ENCODE peak calls at places on chromosome 18, in nine cellular contexts. J is upper lobe of right lung, U is stomach, R is dorsolateral prefrontal cortex, E is H9, X is esophagus squamous epithelium, H is bronchial epithelial cell, M is lower leg skin, Q is omental fat pad. V is an unnamed sample.

GRCh38 chr18:27124196-27124595 is 60.9 kb downstream of the CHST9 start:
- DNase-seq in U (no peak), X (no peak), E (no peak), M (no peak), H (no peak), J (no peak), R (no peak), Q (no peak), V (no peak)

GRCh38 chr18:35203001-35203553 is 37.8 kb upstream of the ZNF397 start:
- DNase-seq in Q (no peak), M (no peak), X (no peak), U (no peak), E (no peak), J (no peak), H (no peak), R (no peak), V (no peak)

GRCh38 chr18:48238636-48239035 is 170.5 kb downstream of the ZBTB7C start:
- DNase-seq in M (no peak), U (no peak), X (no peak), Q (no peak), E (no peak), H (no peak), J (no peak), R (no peak), V (no peak)

GRCh38 chr18:48293954-48294893 is 115.0 kb downstream of the ZBTB7C start:
- DNase-seq in U (no peak), H (peak; percentile 47), M (peak; percentile 63), R (no peak), J (peak; percentile 47), X (no peak), Q (no peak), E (no peak), V (no peak)

GRCh38 chr18:33700513-33700976 is 122.5 kb downstream of the ASXL3 start:
- DNase-seq in H (no peak), R (no peak), U (no peak), Q (no peak), X (no peak), E (no peak), J (no peak), M (no peak), V (no peak)

GRCh38 chr18:44536619-44537018 is 144.1 kb upstream of the SETBP1 start:
- DNase-seq in J (no peak), Q (no peak), R (no peak), U (no peak), H (no peak), X (no peak), E (no peak), M (no peak), V (no peak)

GRCh38 chr18:73688851-73689659 is 458.6 kb downstream of the FBXO15 start:
- DNase-seq in U (no peak), Q (no peak), E (no peak), J (no peak), X (no peak), H (peak; percentile 81), M (no peak), R (no peak), V (peak; percentile 17)

GRCh38 chr18:48663096-48663930 is 124.5 kb downstream of the CTIF start:
- DNase-seq in U (no peak), Q (no peak), H (no peak), R (peak; percentile 36), E (no peak), J (peak; percentile 29), X (no peak), M (peak; percentile 76), V (no peak)

GRCh38 chr18:66328280-66328947 is 275.5 kb downstream of the CDH19 start:
- DNase-seq in X (no peak), H (no peak), Q (no peak), U (no peak), E (no peak), R (no peak), M (no peak), J (no peak), V (no peak)

GRCh38 chr18:70030728-70031127 is 83.1 kb upstream of the CD226 start:
- DNase-seq in R (no peak), H (no peak), X (no peak), J (no peak), E (no peak), M (no peak), U (no peak), Q (no peak), V (no peak)

GRCh38 chr18:9809686-9810085 is 76.1 kb upstream of the TXNDC2 start:
- DNase-seq in H (no peak), E (no peak), U (no peak), X (no peak), Q (no peak), J (no peak), R (no peak), M (no peak), V (no peak)

GRCh38 chr18:73201940-73202339 is 334.2 kb upstream of the NETO1 start:
- DNase-seq in E (no peak), M (no peak), U (no peak), R (no peak), X (no peak), J (no peak), H (peak; percentile 51), Q (no peak), V (no peak)

GRCh38 chr18:62027914-62028520 is 135.2 kb upstream of the RNF152 start:
- DNase-seq in Q (no peak), M (no peak), E (no peak), U (no peak), J (no peak), H (no peak), X (no peak), R (no peak), V (no peak)

GRCh38 chr18:48355526-48356115 is 53.6 kb downstream of the ZBTB7C start:
- DNase-seq in X (no peak), M (peak; percentile 62), J (no peak), Q (no peak), H (no peak), E (peak; percentile 17), R (no peak), U (no peak), V (no peak)

GRCh38 chr18:73038336-73038735 is 170.5 kb upstream of the NETO1 start:
- DNase-seq in E (no peak), U (no peak), J (no peak), X (no peak), Q (no peak), H (no peak), R (no peak), M (no peak), V (no peak)

GRCh38 chr18:27887287-27887686 is 289.6 kb downstream of the CDH2 start:
- DNase-seq in M (no peak), J (no peak), H (peak; percentile 61), X (no peak), Q (no peak), R (no peak), U (no peak), E (no peak), V (no peak)

GRCh38 chr18:54330768-54331548 is 26.7 kb downstream of the STARD6 start:
- DNase-seq in Q (no peak), R (no peak), M (no peak), H (no peak), E (no peak), X (no peak), J (no peak), U (no peak), V (no peak)
- TF ChIP-seq CTCF in Q (no peak), R (peak; percentile 35), M (no peak), H (no peak), E (no peak), X (no peak), J (peak; percentile 23), U (no peak), V (no peak)

GRCh38 chr18:1499265-1499664 is 594.6 kb downstream of the ADCYAP1 start:
- DNase-seq in M (no peak), H (no peak), R (no peak), Q (no peak), E (no peak), X (no peak), J (no peak), U (no peak), V (no peak)
- TF ChIP-seq CTCF in M (no peak), H (no peak), R (no peak), Q (no peak), E (peak; percentile 38), X (no peak), J (no peak), U (no peak), V (no peak)

GRCh38 chr18:13823707-13824395 is at the start of gene MC5R:
- DNase-seq in X (no peak), H (peak; percentile 20), J (peak; percentile 82), E (peak; percentile 76), M (peak; percentile 90), Q (peak; percentile 43), R (peak; percentile 84), U (peak; percentile 72), V (peak; percentile 86)
- TF ChIP-seq CTCF in X (peak; percentile 94), H (peak; percentile 88), J (peak; percentile 70), E (peak; percentile 85), M (peak; percentile 78), Q (no peak), R (peak; percentile 77), U (no peak), V (peak; percentile 60)

GRCh38 chr18:46113751-46114150 is 9.6 kb downstream of the HAUS1 start:
- DNase-seq in M (no peak), J (no peak), Q (no peak), H (no peak), E (no peak), X (no peak), R (no peak), U (no peak), V (no peak)

GRCh38 chr18:46109386-46109785 is 5.2 kb downstream of the HAUS1 start:
- DNase-seq in H (no peak), Q (no peak), X (no peak), J (no peak), M (no peak), R (no peak), U (no peak), E (no peak), V (no peak)

GRCh38 chr18:46110406-46110805 is 6.2 kb downstream of the HAUS1 start:
- DNase-seq in Q (no peak), J (no peak), U (no peak), M (no peak), R (no peak), E (no peak), H (no peak), X (no peak), V (no peak)
- TF ChIP-seq CTCF in Q (no peak), J (no peak), U (no peak), M (no peak), R (no peak), E (no peak), H (no peak), X (no peak), V (no peak)

GRCh38 chr18:63073481-63073880 is 246.1 kb downstream of the BCL2 start:
- DNase-seq in U (no peak), M (no peak), H (no peak), E (no peak), J (no peak), Q (no peak), R (no peak), X (no peak), V (no peak)
- TF ChIP-seq CTCF in U (no peak), M (no peak), H (no peak), E (no peak), J (no peak), Q (no peak), R (no peak), X (no peak), V (no peak)

V was measured in nephron progenitor cell.